ENCODE peak calls at places on chromosomes 5 and 9, in four cellular contexts. K is prostate gland, V is upper lobe of right lung, N is heart right ventricle. B is an unnamed sample.

GRCh38 chr9:137191691-137192447 is 3.4 kb downstream of the SSNA1 start:
- DNase-seq in K (no peak), V (no peak), N (no peak), B (no peak)

GRCh38 chr9:89555426-89556375 is 49.1 kb upstream of the GADD45G start:
- DNase-seq in K (no peak), V (no peak), N (no peak), B (peak; percentile 62)

GRCh38 chr5:125607018-125607417 is 816.2 kb upstream of the GRAMD2B start:
- DNase-seq in K (no peak), V (no peak), N (no peak), B (peak; percentile 77)

GRCh38 chr5:56985941-56986630 is 34.2 kb upstream of the MIER3 start:
- DNase-seq in K (no peak), V (no peak), N (no peak), B (no peak)

GRCh38 chr5:136686192-136686872 is 321.0 kb upstream of the TRPC7 start:
- DNase-seq in K (no peak), V (no peak), N (no peak), B (peak; percentile 80)

GRCh38 chr9:129284607-129285291 is 106.7 kb upstream of the IER5L start:
- DNase-seq in K (no peak), V (peak; percentile 60), N (no peak), B (no peak)

GRCh38 chr9:34782372-34782771 is 72.4 kb upstream of the CCL21 start:
- DNase-seq in K (no peak), V (no peak), N (no peak), B (no peak)

GRCh38 chr9:89949116-89949515 is 344.3 kb downstream of the GADD45G start:
- DNase-seq in K (no peak), V (no peak), N (no peak), B (no peak)

GRCh38 chr9:109031241-109031640 is 17.9 kb upstream of the CTNNAL1 start:
- DNase-seq in K (no peak), V (no peak), N (no peak), B (peak; percentile 44)

GRCh38 chr5:79736528-79737514 is 47.2 kb downstream of the CMYA5 start:
- DNase-seq in K (no peak), V (no peak), N (no peak), B (no peak)

GRCh38 chr9:13026956-13027355 is 252.1 kb downstream of the LURAP1L start:
- DNase-seq in K (no peak), V (no peak), N (no peak), B (no peak)

GRCh38 chr9:21047315-21047714 is 15.9 kb upstream of the HACD4 start:
- DNase-seq in K (no peak), V (no peak), N (no peak), B (no peak)

GRCh38 chr5:1796371-1797108 is 3.1 kb downstream of the MRPL36 start:
- DNase-seq in K (no peak), V (peak; percentile 54), N (no peak), B (no peak)

GRCh38 chr5:177312649-177313181 is 1.0 kb upstream of the MXD3 start:
- DNase-seq in K (no peak), V (no peak), N (no peak), B (no peak)

GRCh38 chr9:118882674-118883073 is 486.6 kb downstream of the BRINP1 start:
- DNase-seq in K (no peak), V (no peak), N (no peak), B (peak; percentile 28)

GRCh38 chr5:24720743-24721142 is 76.0 kb upstream of the CDH10 start:
- DNase-seq in K (no peak), V (no peak), N (no peak), B (no peak)

GRCh38 chr5:134651531-134651930 is 2.9 kb downstream of the SEC24A start:
- DNase-seq in K (no peak), V (no peak), N (no peak), B (no peak)

GRCh38 chr5:7464182-7464581 is 68.2 kb downstream of the ADCY2 start:
- DNase-seq in K (no peak), V (no peak), N (no peak), B (no peak)

GRCh38 chr9:8364021-8364782 is 564.6 kb upstream of the DMAC1 start:
- DNase-seq in K (no peak), V (no peak), N (no peak), B (no peak)

GRCh38 chr5:139845846-139846681 is 50.5 kb downstream of the PSD2 start:
- DNase-seq in K (peak; percentile 63), V (peak; percentile 51), N (no peak), B (no peak)

GRCh38 chr5:36414869-36415282 is 113.2 kb upstream of the RANBP3L start:
- DNase-seq in K (no peak), V (no peak), N (no peak), B (peak; percentile 81)

GRCh38 chr5:123344819-123345426 is 78.3 kb downstream of the CEP120 start:
- DNase-seq in K (peak; percentile 10), V (no peak), N (no peak), B (peak; percentile 71)

GRCh38 chr5:148397968-148398595 is 14.3 kb downstream of the FBXO38 start:
- DNase-seq in K (no peak), V (no peak), N (no peak), B (no peak)

GRCh38 chr9:70600479-70600878 is 186.0 kb upstream of the KLF9 start:
- DNase-seq in K (no peak), V (no peak), N (no peak), B (peak; percentile 89)

GRCh38 chr9:70601000-70601929 is 186.8 kb upstream of the KLF9 start:
- DNase-seq in K (peak; percentile 92), V (peak; percentile 91), N (peak; percentile 97), B (peak; percentile 96)

GRCh38 chr9:70597886-70598285 is 183.4 kb upstream of the KLF9 start:
- DNase-seq in K (no peak), V (no peak), N (no peak), B (no peak)

GRCh38 chr9:70603020-70603411 is 188.6 kb upstream of the KLF9 start:
- DNase-seq in K (no peak), V (no peak), N (no peak), B (no peak)

GRCh38 chr9:70602364-70603019 is 188.0 kb upstream of the KLF9 start:
- DNase-seq in K (peak; percentile 71), V (no peak), N (no peak), B (peak; percentile 95)
- H3K4me3 ChIP-seq in K (no peak overlapping the region), V (no peak overlapping the region), N (no peak overlapping the region), B (no peak overlapping the region)

GRCh38 chr5:13809921-13810320 is 134.6 kb downstream of the DNAH5 start:
- DNase-seq in K (no peak), V (no peak), N (no peak), B (no peak)
- TF ChIP-seq CTCF in K (no peak), V (no peak), N (no peak), B (no peak)

DNA sequence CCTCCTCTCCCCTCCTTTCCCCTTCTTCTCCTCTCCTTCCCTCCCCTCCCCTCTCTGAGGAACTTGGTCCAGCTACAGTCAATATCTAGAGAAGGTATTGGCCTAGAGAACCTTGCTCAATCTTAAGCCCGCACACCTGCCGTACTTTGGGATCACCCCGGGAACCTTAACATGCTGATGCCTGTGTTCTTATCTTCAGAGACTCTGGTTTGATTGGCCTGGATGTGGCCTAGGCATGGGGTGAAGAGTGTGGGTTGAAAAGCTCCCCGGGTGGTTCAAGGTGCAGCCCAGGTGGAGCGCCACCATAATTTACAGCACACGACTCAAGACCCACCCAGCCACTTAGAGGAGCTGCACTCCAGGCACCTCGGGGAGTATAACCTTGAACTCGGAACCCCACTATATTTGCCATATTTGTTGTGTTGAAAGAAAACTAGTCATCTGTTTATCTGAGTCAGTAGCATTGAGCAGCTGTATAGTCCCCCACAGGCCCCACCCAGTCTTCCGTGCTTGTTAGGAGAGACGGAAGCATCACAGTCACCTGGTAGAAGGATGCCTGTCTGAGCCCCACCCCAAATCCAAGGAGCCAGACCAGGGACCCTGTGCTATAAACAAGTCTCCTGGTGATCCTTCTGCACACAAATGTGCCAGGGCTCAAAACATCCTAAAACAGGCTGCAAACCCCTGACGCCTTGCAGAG is 14.4 kb upstream of the PHF19 start:
- DNase-seq in K (no peak), V (no peak), N (no peak), B (no peak)
- H3K4me3 ChIP-seq in K (no peak overlapping the region), V (no peak overlapping the region), N (no peak overlapping the region), B (no peak overlapping the region)

GRCh38 chr9:116072046-116072445 is 81.5 kb upstream of the PAPPA start:
- DNase-seq in K (no peak), V (no peak), N (no peak), B (no peak)
- TF ChIP-seq CTCF in K (no peak), V (no peak), N (no peak), B (no peak)

DNA sequence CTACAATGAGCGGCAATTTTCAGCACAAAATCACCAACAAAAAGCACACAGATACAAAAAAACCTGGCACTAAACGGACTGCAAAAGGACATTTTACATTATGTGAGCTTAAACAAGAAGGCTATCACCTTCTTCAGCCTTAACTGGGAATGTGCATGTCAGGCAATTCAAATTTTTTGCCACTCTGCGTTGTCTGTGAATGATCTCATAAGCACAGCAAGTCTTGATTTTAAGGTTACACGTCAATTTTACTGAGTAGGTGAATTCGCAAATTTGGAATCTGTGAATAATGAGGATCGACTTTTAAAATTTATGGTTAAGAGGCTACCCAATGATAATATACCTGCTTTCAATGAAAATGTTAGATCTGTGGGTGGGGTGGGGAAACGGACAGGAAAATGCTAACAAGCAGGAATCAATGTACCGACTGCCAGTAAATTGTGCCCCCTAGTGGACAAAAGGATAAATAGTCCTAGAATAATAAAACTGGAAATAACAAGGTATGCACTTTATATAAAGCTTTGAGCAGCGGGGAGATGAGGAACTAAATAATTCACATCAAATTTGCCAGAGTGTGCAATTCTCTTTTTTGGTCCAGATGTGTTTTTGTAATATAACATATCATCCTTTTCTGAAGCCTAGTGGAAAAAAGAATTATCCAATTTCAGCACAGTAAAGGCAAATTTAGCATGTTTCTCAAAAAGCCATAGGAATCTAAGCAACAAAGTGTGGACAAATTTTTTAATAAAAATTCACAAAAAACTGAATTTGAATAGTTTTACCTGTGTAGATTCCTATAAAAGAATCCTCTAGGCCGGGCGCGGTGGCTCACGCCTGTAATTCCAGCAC is 20.5 kb downstream of the EQTN start:
- DNase-seq in K (peak; percentile 26), V (no peak), N (no peak), B (peak; percentile 78)
- H3K4me3 ChIP-seq in K (no peak overlapping the region), V (peak overlapping the region; percentile 27), N (no peak overlapping the region), B (no peak overlapping the region)

GRCh38 chr9:95910770-95911340 is 35.4 kb downstream of the ERCC6L2 start:
- DNase-seq in K (no peak), V (no peak), N (no peak), B (no peak)

GRCh38 chr9:95910023-95910706 is 34.7 kb downstream of the ERCC6L2 start:
- DNase-seq in K (no peak), V (no peak), N (no peak), B (peak; percentile 23)

GRCh38 chr9:95912773-95913172 is 37.3 kb downstream of the ERCC6L2 start:
- DNase-seq in K (no peak), V (no peak), N (no peak), B (no peak)

GRCh38 chr9:95903398-95903797 is 27.9 kb downstream of the ERCC6L2 start:
- DNase-seq in K (no peak), V (no peak), N (no peak), B (no peak)

GRCh38 chr9:95907794-95908193 is 32.3 kb downstream of the ERCC6L2 start:
- DNase-seq in K (no peak), V (no peak), N (no peak), B (peak; percentile 2)
- TF ChIP-seq CTCF in K (no peak), V (peak; percentile 12), N (no peak), B (no peak)

GRCh38 chr5:32500206-32500605 is 55.7 kb upstream of the ZFR start:
- DNase-seq in K (no peak), V (no peak), N (no peak), B (no peak)
- H3K4me3 ChIP-seq in K (no peak overlapping the region), V (no peak overlapping the region), N (no peak overlapping the region), B (no peak overlapping the region)